ENCODE peak calls at places on chromosomes 7 and 10, in seven cellular contexts. C is pons; A is stimulated activated CD8-positive, alpha-beta memory T cell treated with anti-CD3 and anti-CD28 coated beads, Interleukin-12 subunit alpha, Interleukin-12 subunit beta, amount 100 ng/mL, for 4 hours; S is activated CD4-positive, alpha-beta T cell treated with anti-CD3 and anti-CD28 coated beads, Interleukin-2, amount 10 ng/mL, durations not matched to agents 7 days and 5 days; V is astrocyte of the cerebellum; N is occipital lobe; H is ELF-1. U is an unnamed sample.

GRCh38 chr7:137949416-137950262 is 52.2 kb downstream of the CREB3L2 start:
- DNase-seq in C (no peak), A (no peak), S (no peak), V (no peak), N (no peak), H (no peak), U (no peak)

GRCh38 chr10:77027141-77027540 is 610.5 kb downstream of the KCNMA1 start:
- DNase-seq in C (no peak), A (no peak), S (no peak), V (no peak), N (no peak), H (no peak), U (no peak)

GRCh38 chr7:43554423-43554822 is 28.5 kb upstream of the STK17A start:
- DNase-seq in C (no peak), A (no peak), S (peak; percentile 61), V (no peak), N (no peak), H (no peak), U (no peak)

GRCh38 chr7:14761506-14762296 is 140.8 kb downstream of the DGKB start:
- DNase-seq in C (peak; percentile 62), A (no peak), S (no peak), V (peak; percentile 55), N (peak; percentile 46), H (no peak), U (peak; percentile 29)

GRCh38 chr10:33325929-33326328 is 8.5 kb downstream of the NRP1 start:
- DNase-seq in C (no peak), A (no peak), S (no peak), V (no peak), N (no peak), H (no peak), U (no peak)

GRCh38 chr10:43237128-43237527 is 29.7 kb downstream of the RASGEF1A start:
- DNase-seq in C (no peak), A (no peak), S (no peak), V (no peak), N (no peak), H (no peak), U (no peak)

GRCh38 chr7:76049295-76049694 is 1.4 kb downstream of the MDH2 start:
- DNase-seq in C (no peak), A (no peak), S (no peak), V (no peak), N (no peak), H (no peak), U (no peak)

GRCh38 chr7:80151274-80151665 is 16.6 kb downstream of the GNAI1 start:
- DNase-seq in C (no peak), A (no peak), S (no peak), V (peak; percentile 63), N (no peak), H (no peak), U (no peak)

GRCh38 chr7:47446871-47447466 is 134.9 kb downstream of the TNS3 start:
- DNase-seq in C (no peak), A (no peak), S (no peak), V (no peak), N (no peak), H (no peak), U (no peak)

GRCh38 chr10:42816917-42817316 is 34.3 kb downstream of the BMS1 start:
- DNase-seq in C (no peak), A (no peak), S (no peak), V (no peak), N (no peak), H (no peak), U (no peak)

GRCh38 chr10:61978965-61979364 is 77.5 kb downstream of the ARID5B start:
- DNase-seq in C (peak; percentile 46), A (no peak), S (no peak), V (no peak), N (no peak), H (no peak), U (no peak)

GRCh38 chr10:126321455-126321854 is 66.8 kb downstream of the ADAM12 start:
- DNase-seq in C (no peak), A (no peak), S (no peak), V (no peak), N (no peak), H (peak; percentile 49), U (no peak)

GRCh38 chr7:70553364-70553763 is 578.6 kb upstream of the GALNT17 start:
- DNase-seq in C (peak; percentile 56), A (no peak), S (no peak), V (peak; percentile 44), N (no peak), H (no peak), U (no peak)

GRCh38 chr7:23654508-23654907 is 25.5 kb upstream of the FAM221A start:
- DNase-seq in C (peak; percentile 52), A (no peak), S (peak; percentile 7), V (no peak), N (no peak), H (peak; percentile 55), U (peak; percentile 14)

GRCh38 chr10:13613519-13613918 is 26.8 kb downstream of the PRPF18 start:
- DNase-seq in C (peak; percentile 64), A (no peak), S (no peak), V (peak; percentile 57), N (no peak), H (no peak), U (peak; percentile 22)

GRCh38 chr10:45625879-45626278 is 46.7 kb downstream of the ZFAND4 start:
- DNase-seq in C (no peak), A (no peak), S (no peak), V (no peak), N (no peak), H (no peak), U (no peak)

GRCh38 chr10:127920319-127921074 is 13.6 kb downstream of the PTPRE start:
- DNase-seq in C (no peak), A (no peak), S (no peak), V (no peak), N (no peak), H (no peak), U (no peak)

GRCh38 chr7:102287465-102288146 is 938 bp downstream of the SH2B2 start:
- DNase-seq in C (no peak), A (no peak), S (no peak), V (no peak), N (peak; percentile 59), H (peak; percentile 74), U (no peak)

GRCh38 chr10:112215342-112215774 is 31.8 kb upstream of the GPAM start:
- DNase-seq in C (no peak), A (no peak), S (no peak), V (no peak), N (no peak), H (no peak), U (no peak)

GRCh38 chr7:159154243-159154642 is 9.6 kb upstream of the VIPR2 start:
- DNase-seq in C (no peak), A (no peak), S (no peak), V (no peak), N (no peak), H (no peak), U (no peak)

GRCh38 chr7:146359181-146359580 is 242.6 kb downstream of the CNTNAP2 start:
- DNase-seq in C (no peak), A (no peak), S (no peak), V (no peak), N (no peak), H (no peak), U (no peak)

GRCh38 chr10:101018600-101019439 is 12.1 kb downstream of the PDZD7 start:
- DNase-seq in C (peak; percentile 80), A (peak; percentile 40), S (peak; percentile 76), V (no peak), N (peak; percentile 18), H (peak; percentile 92), U (no peak)

GRCh38 chr7:51275532-51275931 is 41.1 kb downstream of the COBL start:
- DNase-seq in C (no peak), A (no peak), S (no peak), V (no peak), N (no peak), H (peak; percentile 55), U (no peak)

U was measured in HFF-Myc.